ENCODE peak calls at places on chromosomes 4 and X, in ten cellular contexts. One of them, this sample, is unnamed.

GRCh38 chrX:66544181-66544580 is 94.7 kb downstream of the EDA2R start:
- DNase-seq in iPS-NIHi11: no peak
- DNase-seq in right cardiac atrium: no peak
- DNase-seq in midbrain: no peak
- DNase-seq in AG09319: no peak
- DNase-seq in activated T-cell treated with anti-CD3 and anti-CD28 coated beads for 1 hour: no peak
- DNase-seq in A549: no peak
- DNase-seq in NCI-H1105 treated with DMSO at 0.1 percent for 48 hours: no peak
- DNase-seq in fibroblast of pulmonary artery: no peak
- DNase-seq in stimulated activated CD4-positive, alpha-beta T cell treated with anti-CD3 and anti-CD28 coated beads, Interleukin-2, amount 100 ng/mL, for 48 hours: no peak
- DNase-seq in this sample: no peak

GRCh38 chrX:15834827-15835595 is 19.6 kb downstream of the AP1S2 start:
- DNase-seq in iPS-NIHi11: no peak
- DNase-seq in fibroblast of pulmonary artery: no peak
- DNase-seq in right cardiac atrium: no peak
- DNase-seq in midbrain: no peak
- DNase-seq in activated T-cell treated with anti-CD3 and anti-CD28 coated beads for 1 hour: no peak
- DNase-seq in stimulated activated CD4-positive, alpha-beta T cell treated with anti-CD3 and anti-CD28 coated beads, Interleukin-2, amount 100 ng/mL, for 48 hours: no peak
- DNase-seq in A549: no peak
- DNase-seq in AG09319: no peak
- DNase-seq in NCI-H1105 treated with DMSO at 0.1 percent for 48 hours: no peak
- DNase-seq in this sample: no peak

GRCh38 chrX:93673056-93673868 is at the start of gene NAP1L3:
- DNase-seq in A549: peak; percentile 23
- DNase-seq in NCI-H1105 treated with DMSO at 0.1 percent for 48 hours: peak; percentile 86
- DNase-seq in iPS-NIHi11: peak; percentile 75
- DNase-seq in AG09319: peak; percentile 24
- DNase-seq in right cardiac atrium: peak; percentile 82
- DNase-seq in fibroblast of pulmonary artery: peak; percentile 71
- DNase-seq in midbrain: peak; percentile 87
- DNase-seq in activated T-cell treated with anti-CD3 and anti-CD28 coated beads for 1 hour: peak; percentile 28
- DNase-seq in stimulated activated CD4-positive, alpha-beta T cell treated with anti-CD3 and anti-CD28 coated beads, Interleukin-2, amount 100 ng/mL, for 48 hours: peak; percentile 52
- DNase-seq in this sample: no peak

GRCh38 chrX:155056877-155057792 is 13.8 kb downstream of the CMC4 start:
- DNase-seq in AG09319: peak; percentile 30
- DNase-seq in midbrain: peak; percentile 53
- DNase-seq in stimulated activated CD4-positive, alpha-beta T cell treated with anti-CD3 and anti-CD28 coated beads, Interleukin-2, amount 100 ng/mL, for 48 hours: peak; percentile 37
- DNase-seq in right cardiac atrium: peak; percentile 82
- DNase-seq in iPS-NIHi11: peak; percentile 67
- DNase-seq in A549: peak; percentile 43
- DNase-seq in activated T-cell treated with anti-CD3 and anti-CD28 coated beads for 1 hour: peak; percentile 30
- DNase-seq in fibroblast of pulmonary artery: peak; percentile 83
- DNase-seq in NCI-H1105 treated with DMSO at 0.1 percent for 48 hours: peak; percentile 79
- DNase-seq in this sample: peak; percentile 9

GRCh38 chrX:100649550-100650356 is 5.8 kb downstream of the SRPX2 start:
- DNase-seq in midbrain: no peak
- DNase-seq in right cardiac atrium: peak; percentile 66
- DNase-seq in stimulated activated CD4-positive, alpha-beta T cell treated with anti-CD3 and anti-CD28 coated beads, Interleukin-2, amount 100 ng/mL, for 48 hours: no peak
- DNase-seq in NCI-H1105 treated with DMSO at 0.1 percent for 48 hours: no peak
- DNase-seq in fibroblast of pulmonary artery: peak; percentile 95
- DNase-seq in iPS-NIHi11: peak; percentile 20
- DNase-seq in A549: no peak
- DNase-seq in AG09319: peak; percentile 74
- DNase-seq in activated T-cell treated with anti-CD3 and anti-CD28 coated beads for 1 hour: no peak
- DNase-seq in this sample: no peak

GRCh38 chr4:59994118-59994517 is 1206.0 kb upstream of the ADGRL3 start:
- DNase-seq in stimulated activated CD4-positive, alpha-beta T cell treated with anti-CD3 and anti-CD28 coated beads, Interleukin-2, amount 100 ng/mL, for 48 hours: no peak
- DNase-seq in iPS-NIHi11: no peak
- DNase-seq in fibroblast of pulmonary artery: no peak
- DNase-seq in AG09319: no peak
- DNase-seq in midbrain: no peak
- DNase-seq in A549: no peak
- DNase-seq in right cardiac atrium: no peak
- DNase-seq in activated T-cell treated with anti-CD3 and anti-CD28 coated beads for 1 hour: no peak
- DNase-seq in NCI-H1105 treated with DMSO at 0.1 percent for 48 hours: no peak
- DNase-seq in this sample: no peak

GRCh38 chrX:136147320-136147901 is at the start of gene FHL1:
- DNase-seq in NCI-H1105 treated with DMSO at 0.1 percent for 48 hours: peak; percentile 16
- DNase-seq in AG09319: no peak
- DNase-seq in right cardiac atrium: peak; percentile 89
- DNase-seq in iPS-NIHi11: peak; percentile 70
- DNase-seq in midbrain: peak; percentile 30
- DNase-seq in activated T-cell treated with anti-CD3 and anti-CD28 coated beads for 1 hour: peak; percentile 35
- DNase-seq in A549: peak; percentile 18
- DNase-seq in fibroblast of pulmonary artery: peak; percentile 21
- DNase-seq in stimulated activated CD4-positive, alpha-beta T cell treated with anti-CD3 and anti-CD28 coated beads, Interleukin-2, amount 100 ng/mL, for 48 hours: peak; percentile 29
- DNase-seq in this sample: no peak

GRCh38 chr4:159925770-159926169 is 822.9 kb downstream of the RAPGEF2 start:
- DNase-seq in NCI-H1105 treated with DMSO at 0.1 percent for 48 hours: no peak
- DNase-seq in right cardiac atrium: no peak
- DNase-seq in A549: no peak
- DNase-seq in stimulated activated CD4-positive, alpha-beta T cell treated with anti-CD3 and anti-CD28 coated beads, Interleukin-2, amount 100 ng/mL, for 48 hours: no peak
- DNase-seq in activated T-cell treated with anti-CD3 and anti-CD28 coated beads for 1 hour: no peak
- DNase-seq in iPS-NIHi11: no peak
- DNase-seq in AG09319: no peak
- DNase-seq in fibroblast of pulmonary artery: no peak
- DNase-seq in midbrain: no peak
- DNase-seq in this sample: no peak

GRCh38 chrX:119729408-119730201 is 28.8 kb upstream of the SOWAHD start:
- DNase-seq in midbrain: peak; percentile 28
- DNase-seq in NCI-H1105 treated with DMSO at 0.1 percent for 48 hours: no peak
- DNase-seq in activated T-cell treated with anti-CD3 and anti-CD28 coated beads for 1 hour: peak; percentile 49
- DNase-seq in AG09319: peak; percentile 36
- DNase-seq in A549: peak; percentile 46
- DNase-seq in stimulated activated CD4-positive, alpha-beta T cell treated with anti-CD3 and anti-CD28 coated beads, Interleukin-2, amount 100 ng/mL, for 48 hours: peak; percentile 60
- DNase-seq in iPS-NIHi11: peak; percentile 40
- DNase-seq in right cardiac atrium: peak; percentile 77
- DNase-seq in fibroblast of pulmonary artery: peak; percentile 83
- DNase-seq in this sample: peak; percentile 8

GRCh38 chr4:114383721-114384120 is 214.9 kb upstream of the UGT8 start:
- DNase-seq in midbrain: peak; percentile 26
- DNase-seq in fibroblast of pulmonary artery: peak; percentile 76
- DNase-seq in NCI-H1105 treated with DMSO at 0.1 percent for 48 hours: no peak
- DNase-seq in activated T-cell treated with anti-CD3 and anti-CD28 coated beads for 1 hour: no peak
- DNase-seq in AG09319: peak; percentile 54
- DNase-seq in stimulated activated CD4-positive, alpha-beta T cell treated with anti-CD3 and anti-CD28 coated beads, Interleukin-2, amount 100 ng/mL, for 48 hours: no peak
- DNase-seq in A549: no peak
- DNase-seq in right cardiac atrium: peak; percentile 14
- DNase-seq in iPS-NIHi11: no peak
- DNase-seq in this sample: no peak